ENCODE peak calls at places on chromosomes 16 and 17, in seven cellular contexts. One of them, this sample, is unnamed.

GRCh38 chr17:34251186-34251585 is 3.9 kb upstream of the CCL2 start:
- DNase-seq in ovary: no peak
- DNase-seq in SK-N-SH: no peak
- DNase-seq in neural progenitor cell: no peak
- DNase-seq in right lobe of liver: no peak
- DNase-seq in aorta: no peak
- DNase-seq in body of pancreas: no peak
- DNase-seq in this sample: no peak

GRCh38 chr17:78359216-78359935 is 501 bp downstream of the SOCS3 start:
- DNase-seq in aorta: no peak
- DNase-seq in neural progenitor cell: peak; percentile 66
- DNase-seq in body of pancreas: peak; percentile 41
- DNase-seq in SK-N-SH: peak; percentile 90
- DNase-seq in right lobe of liver: peak; percentile 61
- DNase-seq in ovary: no peak
- DNase-seq in this sample: peak; percentile 90

GRCh38 chr17:12097326-12097725 is 76.6 kb downstream of the MAP2K4 start:
- DNase-seq in SK-N-SH: no peak
- DNase-seq in right lobe of liver: no peak
- DNase-seq in neural progenitor cell: no peak
- DNase-seq in body of pancreas: no peak
- DNase-seq in aorta: no peak
- DNase-seq in ovary: no peak
- DNase-seq in this sample: no peak

GRCh38 chr17:82929011-82929622 is 89.3 kb upstream of the ZNF750 start:
- DNase-seq in neural progenitor cell: no peak
- DNase-seq in body of pancreas: peak; percentile 6
- DNase-seq in aorta: peak; percentile 73
- DNase-seq in right lobe of liver: peak; percentile 14
- DNase-seq in SK-N-SH: no peak
- DNase-seq in ovary: peak; percentile 30
- DNase-seq in this sample: no peak

GRCh38 chr17:77182205-77182604 is 41.4 kb downstream of the SEC14L1 start:
- DNase-seq in body of pancreas: no peak
- DNase-seq in right lobe of liver: no peak
- DNase-seq in ovary: no peak
- DNase-seq in neural progenitor cell: no peak
- DNase-seq in SK-N-SH: no peak
- DNase-seq in aorta: no peak
- DNase-seq in this sample: no peak

GRCh38 chr16:23174622-23175021 is 7.9 kb upstream of the SCNN1G start:
- DNase-seq in body of pancreas: no peak
- DNase-seq in aorta: no peak
- DNase-seq in neural progenitor cell: peak; percentile 49
- DNase-seq in ovary: no peak
- DNase-seq in SK-N-SH: no peak
- DNase-seq in right lobe of liver: no peak
- DNase-seq in this sample: peak; percentile 54

GRCh38 chr17:75019710-75020109 is 7.2 kb downstream of the MRPL58 start:
- DNase-seq in body of pancreas: no peak
- DNase-seq in SK-N-SH: no peak
- DNase-seq in aorta: no peak
- DNase-seq in right lobe of liver: no peak
- DNase-seq in neural progenitor cell: no peak
- DNase-seq in ovary: no peak
- DNase-seq in this sample: no peak

GRCh38 chr16:35391328-35391727 is 1931.9 kb downstream of the TP53TG3F start:
- DNase-seq in ovary: no peak
- DNase-seq in right lobe of liver: peak; percentile 54
- DNase-seq in SK-N-SH: peak; percentile 33
- DNase-seq in neural progenitor cell: peak; percentile 13
- DNase-seq in body of pancreas: peak; percentile 53
- DNase-seq in aorta: no peak
- DNase-seq in this sample: no peak

GRCh38 chr17:73552300-73553088 is 91.8 kb downstream of the SDK2 start:
- DNase-seq in neural progenitor cell: no peak
- DNase-seq in aorta: no peak
- DNase-seq in right lobe of liver: no peak
- DNase-seq in body of pancreas: no peak
- DNase-seq in ovary: no peak
- DNase-seq in SK-N-SH: no peak
- DNase-seq in this sample: no peak

GRCh38 chr17:73553311-73553710 is 90.9 kb downstream of the SDK2 start:
- DNase-seq in SK-N-SH: no peak
- DNase-seq in aorta: no peak
- DNase-seq in neural progenitor cell: no peak
- DNase-seq in body of pancreas: no peak
- DNase-seq in ovary: no peak
- DNase-seq in right lobe of liver: no peak
- DNase-seq in this sample: no peak

GRCh38 chr17:73551144-73551543 is 93.1 kb downstream of the SDK2 start:
- DNase-seq in right lobe of liver: no peak
- DNase-seq in aorta: no peak
- DNase-seq in ovary: no peak
- DNase-seq in SK-N-SH: no peak
- DNase-seq in neural progenitor cell: no peak
- DNase-seq in body of pancreas: no peak
- DNase-seq in this sample: no peak

GRCh38 chr17:73550561-73550960 is 93.7 kb downstream of the SDK2 start:
- DNase-seq in body of pancreas: no peak
- DNase-seq in SK-N-SH: no peak
- DNase-seq in neural progenitor cell: no peak
- DNase-seq in aorta: no peak
- DNase-seq in right lobe of liver: no peak
- DNase-seq in ovary: no peak
- DNase-seq in this sample: no peak

GRCh38 chr17:73551756-73552155 is 92.5 kb downstream of the SDK2 start:
- DNase-seq in SK-N-SH: no peak
- DNase-seq in aorta: no peak
- DNase-seq in body of pancreas: no peak
- DNase-seq in right lobe of liver: no peak
- DNase-seq in neural progenitor cell: no peak
- DNase-seq in ovary: no peak
- DNase-seq in this sample: peak; percentile 86
- H3K27me3 ChIP-seq in SK-N-SH: no peaks in the 10 kb centered on the region
- H3K27me3 ChIP-seq in aorta: no peaks in the 10 kb centered on the region
- H3K27me3 ChIP-seq in body of pancreas: no peaks in the 10 kb centered on the region
- H3K27me3 ChIP-seq in right lobe of liver: no peaks in the 10 kb centered on the region
- H3K27me3 ChIP-seq in neural progenitor cell: no peaks in the 10 kb centered on the region
- H3K27me3 ChIP-seq in ovary: no peaks in the 10 kb centered on the region
- H3K27me3 ChIP-seq in this sample: no peaks in the 10 kb centered on the region

DNA sequence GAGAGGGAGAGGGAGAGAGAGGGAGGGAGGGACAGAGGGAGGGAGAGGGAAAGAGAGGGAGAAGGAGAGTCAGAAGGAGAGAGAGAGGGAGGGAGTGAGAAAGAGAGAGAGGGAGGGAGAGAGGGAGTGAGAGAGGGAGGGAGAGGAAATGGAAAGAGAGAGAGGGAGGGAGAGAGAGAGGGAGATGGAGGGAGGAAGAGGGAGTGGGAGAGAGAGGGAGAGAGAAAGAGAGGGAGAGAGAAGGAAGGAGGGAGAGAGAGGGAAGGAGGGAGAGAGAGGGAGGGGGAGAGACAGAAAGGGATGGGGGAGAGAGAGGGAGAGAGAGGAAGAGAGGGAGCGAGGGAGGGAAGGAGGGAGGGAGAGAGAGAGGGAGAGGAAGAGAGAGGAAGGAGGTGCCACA is 72.8 kb downstream of the AXIN2 start:
- DNase-seq in body of pancreas: no peak
- DNase-seq in right lobe of liver: no peak
- DNase-seq in ovary: no peak
- DNase-seq in SK-N-SH: no peak
- DNase-seq in aorta: no peak
- DNase-seq in neural progenitor cell: no peak
- DNase-seq in this sample: no peak
- H3K4me3 ChIP-seq in body of pancreas: no peak overlapping the region
- H3K4me3 ChIP-seq in right lobe of liver: no peak overlapping the region
- H3K4me3 ChIP-seq in ovary: no peak overlapping the region
- H3K4me3 ChIP-seq in SK-N-SH: no peak overlapping the region
- H3K4me3 ChIP-seq in aorta: no peak overlapping the region
- H3K4me3 ChIP-seq in neural progenitor cell: no peak overlapping the region
- H3K4me3 ChIP-seq in this sample: no peak overlapping the region

DNA sequence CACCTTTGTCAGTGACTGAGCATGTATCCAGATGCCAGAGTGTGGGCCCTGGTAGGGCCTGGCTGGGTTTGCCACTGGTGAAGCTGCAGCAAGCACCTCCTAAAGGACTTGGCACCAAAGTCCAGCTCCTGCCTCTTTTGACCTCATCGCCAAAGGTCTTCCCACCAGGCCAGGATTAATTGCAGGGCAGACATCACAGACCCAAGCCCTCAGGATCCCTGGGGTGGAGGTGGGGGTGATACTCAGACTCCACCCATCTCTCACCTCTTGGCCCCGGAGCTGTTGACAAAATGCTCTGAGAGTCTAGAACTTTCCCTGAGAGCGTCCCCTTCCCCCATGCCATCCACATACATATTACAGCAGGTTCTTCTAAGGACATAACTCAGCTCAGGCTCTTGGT is 4.6 kb downstream of the WNT3 start:
- DNase-seq in body of pancreas: no peak
- DNase-seq in neural progenitor cell: no peak
- DNase-seq in right lobe of liver: no peak
- DNase-seq in SK-N-SH: no peak
- DNase-seq in ovary: no peak
- DNase-seq in aorta: no peak
- DNase-seq in this sample: no peak
- H3K27me3 ChIP-seq in body of pancreas: no peaks in the 10 kb centered on the region
- H3K27me3 ChIP-seq in neural progenitor cell: peaks cover 75% of the 10 kb centered on the region
- H3K27me3 ChIP-seq in right lobe of liver: peaks cover 13% of the 10 kb centered on the region
- H3K27me3 ChIP-seq in SK-N-SH: peaks cover 6% of the 10 kb centered on the region
- H3K27me3 ChIP-seq in ovary: no peaks in the 10 kb centered on the region
- H3K27me3 ChIP-seq in aorta: no peaks in the 10 kb centered on the region
- H3K27me3 ChIP-seq in this sample: peaks cover 16% of the 10 kb centered on the region

DNA sequence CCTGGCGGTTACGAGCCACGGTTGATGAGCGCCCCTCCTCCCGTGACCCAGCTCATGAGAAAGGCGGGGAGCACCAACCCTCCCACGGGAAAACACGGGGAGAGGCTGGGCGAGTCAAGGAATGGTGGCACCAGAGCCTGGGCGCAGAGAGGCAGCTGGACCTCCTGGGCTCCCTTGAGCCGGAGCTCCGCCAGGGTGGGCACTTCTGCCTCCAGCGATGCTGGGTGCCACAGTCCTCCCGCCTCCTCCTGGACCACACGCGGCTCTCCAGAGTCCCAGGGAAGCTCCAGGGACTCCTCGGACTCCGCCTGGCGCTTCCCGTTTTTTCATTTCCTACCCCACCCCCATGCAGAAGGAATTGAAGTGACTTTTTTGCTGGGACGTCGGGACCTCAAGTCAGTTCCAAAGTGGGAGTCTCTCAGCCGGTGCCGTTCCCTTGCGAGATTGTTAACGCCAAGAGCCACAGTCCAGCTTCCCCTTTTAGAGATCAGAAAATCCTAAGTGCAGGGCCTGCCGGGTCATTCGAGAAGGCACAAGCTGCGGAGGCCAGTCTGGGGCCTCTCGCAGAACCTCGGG is 6.6 kb upstream of the CBX8 start:
- DNase-seq in aorta: no peak
- DNase-seq in right lobe of liver: no peak
- DNase-seq in SK-N-SH: no peak
- DNase-seq in ovary: no peak
- DNase-seq in body of pancreas: no peak
- DNase-seq in neural progenitor cell: peak; percentile 22
- DNase-seq in this sample: peak; percentile 60
- H3K4me3 ChIP-seq in aorta: no peak overlapping the region
- H3K4me3 ChIP-seq in right lobe of liver: no peak overlapping the region
- H3K4me3 ChIP-seq in SK-N-SH: no peak overlapping the region
- H3K4me3 ChIP-seq in ovary: no peak overlapping the region
- H3K4me3 ChIP-seq in body of pancreas: no peak overlapping the region
- H3K4me3 ChIP-seq in neural progenitor cell: no peak overlapping the region
- H3K4me3 ChIP-seq in this sample: no peak overlapping the region

GRCh38 chr16:84874983-84875382 is 55.2 kb downstream of the CRISPLD2 start:
- DNase-seq in body of pancreas: no peak
- DNase-seq in ovary: no peak
- DNase-seq in SK-N-SH: no peak
- DNase-seq in right lobe of liver: no peak
- DNase-seq in neural progenitor cell: no peak
- DNase-seq in aorta: no peak
- DNase-seq in this sample: no peak
- H3K27me3 ChIP-seq in body of pancreas: no peaks in the 10 kb centered on the region
- H3K27me3 ChIP-seq in ovary: no peaks in the 10 kb centered on the region
- H3K27me3 ChIP-seq in SK-N-SH: no peaks in the 10 kb centered on the region
- H3K27me3 ChIP-seq in right lobe of liver: no peaks in the 10 kb centered on the region
- H3K27me3 ChIP-seq in neural progenitor cell: no peaks in the 10 kb centered on the region
- H3K27me3 ChIP-seq in aorta: no peaks in the 10 kb centered on the region
- H3K27me3 ChIP-seq in this sample: no peaks in the 10 kb centered on the region

GRCh38 chr17:50468120-50469004 is at the start of gene CHAD:
- DNase-seq in neural progenitor cell: peak; percentile 54
- DNase-seq in ovary: peak; percentile 66
- DNase-seq in body of pancreas: no peak
- DNase-seq in aorta: no peak
- DNase-seq in right lobe of liver: no peak
- DNase-seq in SK-N-SH: peak; percentile 87
- DNase-seq in this sample: peak; percentile 90
- H3K4me3 ChIP-seq in neural progenitor cell: peak within 1 kb of the TSS; percentile 62
- H3K4me3 ChIP-seq in ovary: peak within 1 kb of the TSS; percentile 24
- H3K4me3 ChIP-seq in body of pancreas: no peak within 1 kb of the TSS
- H3K4me3 ChIP-seq in aorta: no peak within 1 kb of the TSS
- H3K4me3 ChIP-seq in right lobe of liver: no peak within 1 kb of the TSS
- H3K4me3 ChIP-seq in SK-N-SH: no peak within 1 kb of the TSS
- H3K4me3 ChIP-seq in this sample: peak within 1 kb of the TSS; percentile 23